ENCODE peak calls at places on chromosomes 16 and 17, in four cellular contexts. I is nucleus accumbens, X is PC-9, Z is HEK293T. W is an unnamed sample.

GRCh38 chr16:50812876-50813466 is 71.1 kb downstream of the CYLD start:
- DNase-seq in I (no peak), X (no peak), Z (no peak), W (no peak)

GRCh38 chr16:3953728-3954410 is 73.4 kb upstream of the CREBBP start:
- DNase-seq in I (no peak), X (no peak), Z (no peak), W (no peak)

GRCh38 chr16:10987361-10988163 is 43.2 kb downstream of the CLEC16A start:
- DNase-seq in I (no peak), X (no peak), Z (no peak), W (no peak)

GRCh38 chr17:64679710-64680216 is 17.7 kb upstream of the SMURF2 start:
- DNase-seq in I (no peak), X (peak), Z (no peak), W (peak)

GRCh38 chr17:41491476-41491875 is 1.8 kb upstream of the KRT36 start:
- DNase-seq in I (no peak), X (no peak), Z (no peak), W (no peak)

GRCh38 chr16:52929478-52929877 is 123.2 kb downstream of the CHD9NB start:
- DNase-seq in I (no peak), X (no peak), Z (no peak), W (no peak)

GRCh38 chr16:28534542-28535373 is 4.0 kb downstream of the NUPR1 start:
- DNase-seq in I (no peak), X (no peak), Z (no peak), W (no peak)

GRCh38 chr17:75059369-75060345 is 12.6 kb downstream of the KCTD2 start:
- DNase-seq in I (no peak), X (peak), Z (no peak), W (peak)

GRCh38 chr17:78381601-78382168 is 3.2 kb downstream of the PGS1 start:
- DNase-seq in I (no peak), X (no peak), Z (no peak), W (peak)

GRCh38 chr17:43916385-43916784 is 9.0 kb upstream of the MPP2 start:
- DNase-seq in I (no peak), X (no peak), Z (no peak), W (no peak)

GRCh38 chr17:61407211-61407911 is 7.7 kb downstream of the TBX2 start:
- DNase-seq in I (no peak), X (no peak), Z (no peak), W (no peak)

GRCh38 chr17:16418684-16419066 is 3.3 kb downstream of the TRPV2 start:
- DNase-seq in I (no peak), X (no peak), Z (no peak), W (no peak)

GRCh38 chr17:77438241-77439204 is 297.8 kb downstream of the SEC14L1 start:
- DNase-seq in I (no peak), X (no peak), Z (no peak), W (no peak)

W was measured in EH.